ENCODE peak calls at places on chromosome 6, in nine cellular contexts. A is ovary, T is non-pigmented ciliary epithelial cell, D is fibroblast of the aortic adventitia, L is vagina, C is mesothelial cell of epicardium, P is GM04504, E is AG20443, S is endothelial cell. B is an unnamed sample.

GRCh38 chr6:44531447-44532015 is 144.0 kb downstream of the CDC5L start:
- DNase-seq in A (no peak), T (no peak), D (no peak), L (peak), C (no peak), P (no peak), E (no peak), S (no peak), B (no peak)

GRCh38 chr6:134621858-134622257 is 303.9 kb upstream of the SGK1 start:
- DNase-seq in A (no peak), T (no peak), D (no peak), L (no peak), C (no peak), P (no peak), E (peak), S (no peak), B (no peak)

GRCh38 chr6:140043762-140044378 is 669.4 kb upstream of the CITED2 start:
- DNase-seq in A (no peak), T (no peak), D (no peak), L (no peak), C (no peak), P (no peak), E (no peak), S (no peak), B (no peak)

GRCh38 chr6:6885521-6886088 is 222.2 kb upstream of the RREB1 start:
- DNase-seq in A (no peak), T (no peak), D (no peak), L (no peak), C (no peak), P (no peak), E (no peak), S (no peak), B (no peak)

GRCh38 chr6:109455161-109455501 is 441 bp downstream of the MICAL1 start:
- DNase-seq in A (no peak), T (no peak), D (no peak), L (no peak), C (no peak), P (no peak), E (peak), S (peak), B (no peak)

GRCh38 chr6:167734662-167735497 is 91.8 kb upstream of the AFDN start:
- DNase-seq in A (peak), T (no peak), D (no peak), L (no peak), C (peak), P (no peak), E (no peak), S (no peak), B (no peak)

GRCh38 chr6:109373333-109373732 is 8.9 kb downstream of the CD164 start:
- DNase-seq in A (no peak), T (no peak), D (no peak), L (no peak), C (no peak), P (no peak), E (no peak), S (no peak), B (no peak)

GRCh38 chr6:112237644-112238043 is 16.7 kb downstream of the LAMA4 start:
- DNase-seq in A (no peak), T (no peak), D (peak), L (no peak), C (no peak), P (peak), E (peak), S (no peak), B (peak)

GRCh38 chr6:17045581-17046322 is 56.1 kb upstream of the STMND1 start:
- DNase-seq in A (no peak), T (peak), D (peak), L (no peak), C (no peak), P (peak), E (peak), S (no peak), B (peak)

GRCh38 chr6:117976030-117976651 is 69.1 kb downstream of the SLC35F1 start:
- DNase-seq in A (no peak), T (no peak), D (peak), L (no peak), C (no peak), P (peak), E (peak), S (peak), B (peak)

GRCh38 chr6:51569594-51569993 is 517.8 kb downstream of the PKHD1 start:
- DNase-seq in A (no peak), T (no peak), D (no peak), L (no peak), C (no peak), P (no peak), E (no peak), S (no peak), B (no peak)

GRCh38 chr6:158819213-158819976 is at the start of gene EZR:
- DNase-seq in A (peak), T (no peak), D (peak), L (no peak), C (peak), P (no peak), E (peak), S (peak), B (peak)

GRCh38 chr6:24833711-24834386 is 35.1 kb upstream of the ARMH2 start:
- DNase-seq in A (no peak), T (no peak), D (no peak), L (no peak), C (no peak), P (no peak), E (no peak), S (no peak), B (no peak)

GRCh38 chr6:139080255-139080920 is 51.8 kb downstream of the ABRACL start:
- DNase-seq in A (no peak), T (no peak), D (no peak), L (no peak), C (no peak), P (no peak), E (peak), S (no peak), B (no peak)

B was measured in fibroblast of the conjunctiva.